ENCODE peak calls at places on chromosomes 2 and 18, in six cellular contexts. G, F, T, P, L and V are unnamed samples.

GRCh38 chr2:23404426-23404825 is 19.4 kb downstream of the KLHL29 start:
- DNase-seq in L (no peak), G (peak; percentile 29), P (no peak), T (peak; percentile 49), F (peak; percentile 77), V (peak; percentile 92)

GRCh38 chr2:88190808-88191721 is 20.9 kb downstream of the THNSL2 start:
- DNase-seq in L (no peak), F (peak; percentile 44), P (no peak), T (peak; percentile 82), G (no peak), V (peak; percentile 49)

GRCh38 chr2:158079672-158080071 is 22.0 kb upstream of the UPP2 start:
- DNase-seq in P (no peak), F (peak; percentile 49), L (no peak), G (no peak), T (no peak), V (no peak)

GRCh38 chr18:55449412-55450140 is 138.4 kb downstream of the TCF4 start:
- DNase-seq in T (no peak), F (no peak), G (no peak), P (no peak), L (no peak), V (no peak)

GRCh38 chr18:29651121-29651675 is 1391.3 kb downstream of the DSC3 start:
- DNase-seq in F (peak; percentile 33), L (no peak), G (no peak), P (no peak), T (no peak), V (no peak)

GRCh38 chr2:232537079-232537478 is 2.4 kb upstream of the CHRNG start:
- DNase-seq in F (no peak), T (peak; percentile 83), G (no peak), P (no peak), L (no peak), V (no peak)

GRCh38 chr18:63452273-63452672 is 24.5 kb upstream of the SERPINB5 start:
- DNase-seq in L (no peak), T (no peak), F (no peak), P (no peak), G (no peak), V (no peak)

GRCh38 chr2:23221901-23222300 is 163.1 kb upstream of the KLHL29 start:
- DNase-seq in F (no peak), G (peak; percentile 29), P (no peak), L (no peak), T (no peak), V (no peak)

GRCh38 chr18:9057646-9058045 is 44.9 kb upstream of the NDUFV2 start:
- DNase-seq in F (no peak), G (no peak), T (no peak), L (no peak), P (no peak), V (no peak)

GRCh38 chr2:98936133-98936916 is at the start of gene CRACDL:
- DNase-seq in T (no peak), L (no peak), F (no peak), G (no peak), P (no peak), V (peak; percentile 23)

GRCh38 chr2:8577573-8577972 is 104.3 kb upstream of the ID2 start:
- DNase-seq in G (peak; percentile 59), F (no peak), L (no peak), T (peak; percentile 22), P (peak; percentile 23), V (no peak)

GRCh38 chr2:96326564-96326963 is 1.4 kb downstream of the ITPRIPL1 start:
- DNase-seq in L (no peak), P (no peak), F (no peak), T (no peak), G (no peak), V (no peak)

GRCh38 chr2:19021721-19022120 is 336.7 kb downstream of the OSR1 start:
- DNase-seq in G (no peak), P (no peak), F (peak; percentile 98), L (no peak), T (no peak), V (peak; percentile 6)

GRCh38 chr2:44237221-44237620 is 38.1 kb upstream of the SLC3A1 start:
- DNase-seq in L (peak; percentile 16), F (no peak), T (no peak), G (no peak), P (no peak), V (no peak)

GRCh38 chr2:218886461-218886947 is 5.9 kb downstream of the WNT10A start:
- DNase-seq in F (no peak), G (no peak), T (no peak), P (no peak), L (no peak), V (no peak)

GRCh38 chr2:111930875-111931274 is 32.5 kb downstream of the MERTK start:
- DNase-seq in P (no peak), T (no peak), L (no peak), G (no peak), F (peak; percentile 87), V (peak; percentile 46)

GRCh38 chr18:3218817-3219216 is 951 bp downstream of the MYOM1 start:
- DNase-seq in L (no peak), T (no peak), P (no peak), F (no peak), G (no peak), V (no peak)

GRCh38 chr2:33535409-33535808 is 59.0 kb downstream of the RASGRP3 start:
- DNase-seq in G (no peak), L (no peak), P (no peak), F (no peak), T (no peak), V (no peak)

GRCh38 chr2:44549099-44549471 is 187.3 kb downstream of the CAMKMT start:
- DNase-seq in P (no peak), G (no peak), L (no peak), F (peak; percentile 90), T (no peak), V (peak; percentile 66)

GRCh38 chr2:238024986-238025385 is 35.8 kb upstream of the SCLY start:
- DNase-seq in T (no peak), G (no peak), F (peak; percentile 84), L (no peak), P (no peak), V (no peak)

GRCh38 chr2:15721411-15722094 is 129.9 kb downstream of the DDX1 start:
- DNase-seq in F (no peak), T (no peak), G (peak; percentile 11), L (no peak), P (no peak), V (no peak)

GRCh38 chr2:134482766-134483340 is 229.0 kb downstream of the MGAT5 start:
- DNase-seq in F (no peak), G (no peak), T (no peak), L (no peak), P (no peak), V (no peak)

GRCh38 chr2:71048096-71048495 is 20.4 kb upstream of the NAGK start:
- DNase-seq in F (no peak), P (no peak), L (no peak), T (no peak), G (no peak), V (no peak)

DNA sequence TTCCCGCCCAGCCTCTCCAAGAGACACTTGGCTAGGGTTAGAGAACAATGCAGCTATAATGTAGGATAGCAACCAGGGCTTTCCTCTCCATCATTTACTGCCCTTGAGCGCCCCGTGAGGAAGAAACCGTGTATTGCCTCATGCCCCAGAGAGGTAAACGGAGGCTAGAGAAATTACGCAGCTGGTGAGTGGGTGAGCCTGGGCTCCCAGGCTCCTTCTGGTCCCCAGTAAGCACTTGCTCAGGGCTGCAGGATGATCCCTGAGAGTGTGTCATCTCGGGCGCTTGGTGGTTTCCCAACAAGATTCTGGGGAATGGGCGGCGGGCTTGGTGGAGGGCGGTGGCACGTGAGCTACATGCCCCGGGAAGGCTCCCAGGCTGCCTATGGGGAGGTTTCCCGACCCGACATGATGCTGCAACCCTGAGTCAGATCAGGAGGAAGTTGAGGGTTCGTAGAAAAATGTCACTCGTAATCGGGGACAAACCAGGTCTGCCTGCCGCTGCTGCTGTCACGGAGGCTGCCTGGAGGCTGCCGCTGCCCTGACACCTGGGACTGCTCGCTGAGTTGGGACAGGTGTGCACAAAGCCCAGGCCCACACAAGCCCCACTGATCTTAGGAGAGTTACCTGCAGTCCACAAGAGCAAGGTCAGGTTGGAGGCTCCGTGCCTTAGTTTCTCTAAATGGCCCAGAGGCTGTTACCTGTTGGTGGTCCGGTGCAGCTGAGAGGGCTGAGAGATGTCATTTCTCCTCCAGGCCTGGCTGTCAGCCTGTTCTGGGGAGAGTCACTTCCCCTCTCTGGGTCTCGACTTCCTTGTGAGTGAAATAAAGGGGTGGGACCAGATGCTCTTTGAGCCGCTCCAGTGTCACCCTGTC is at the start of gene GPR55:
- DNase-seq in P (peak; percentile 24), G (peak; percentile 64), F (no peak), L (peak; percentile 24), T (peak; percentile 69), V (no peak)
- TF ChIP-seq CTCF in P (no peak), G (no peak), F (no peak), L (no peak), T (peak; percentile 76), V (peak; percentile 40)

GRCh38 chr2:226875438-226876225 is 39.8 kb downstream of the RHBDD1 start:
- DNase-seq in L (no peak), T (no peak), G (no peak), F (no peak), P (no peak), V (no peak)

GRCh38 chr2:226873826-226874225 is 38.0 kb downstream of the RHBDD1 start:
- DNase-seq in L (no peak), F (no peak), P (no peak), T (no peak), G (no peak), V (no peak)

GRCh38 chr2:226873051-226873620 is 37.3 kb downstream of the RHBDD1 start:
- DNase-seq in L (no peak), F (peak; percentile 52), T (no peak), G (no peak), P (no peak), V (no peak)

GRCh38 chr2:226877491-226877890 is 41.6 kb downstream of the RHBDD1 start:
- DNase-seq in L (no peak), F (no peak), G (no peak), P (no peak), T (no peak), V (no peak)

GRCh38 chr2:226874749-226875148 is 38.9 kb downstream of the RHBDD1 start:
- DNase-seq in L (no peak), G (no peak), T (no peak), F (no peak), P (no peak), V (no peak)
- TF ChIP-seq CTCF in L (no peak), G (no peak), T (no peak), F (no peak), P (no peak), V (no peak)

GRCh38 chr2:108383146-108383830 is 5.5 kb downstream of the SULT1C4 start:
- DNase-seq in F (no peak), T (no peak), L (no peak), G (no peak), P (no peak), V (no peak)
- TF ChIP-seq CTCF in F (peak; percentile 17), T (peak; percentile 36), L (no peak), G (no peak), P (no peak), V (no peak)

DNA sequence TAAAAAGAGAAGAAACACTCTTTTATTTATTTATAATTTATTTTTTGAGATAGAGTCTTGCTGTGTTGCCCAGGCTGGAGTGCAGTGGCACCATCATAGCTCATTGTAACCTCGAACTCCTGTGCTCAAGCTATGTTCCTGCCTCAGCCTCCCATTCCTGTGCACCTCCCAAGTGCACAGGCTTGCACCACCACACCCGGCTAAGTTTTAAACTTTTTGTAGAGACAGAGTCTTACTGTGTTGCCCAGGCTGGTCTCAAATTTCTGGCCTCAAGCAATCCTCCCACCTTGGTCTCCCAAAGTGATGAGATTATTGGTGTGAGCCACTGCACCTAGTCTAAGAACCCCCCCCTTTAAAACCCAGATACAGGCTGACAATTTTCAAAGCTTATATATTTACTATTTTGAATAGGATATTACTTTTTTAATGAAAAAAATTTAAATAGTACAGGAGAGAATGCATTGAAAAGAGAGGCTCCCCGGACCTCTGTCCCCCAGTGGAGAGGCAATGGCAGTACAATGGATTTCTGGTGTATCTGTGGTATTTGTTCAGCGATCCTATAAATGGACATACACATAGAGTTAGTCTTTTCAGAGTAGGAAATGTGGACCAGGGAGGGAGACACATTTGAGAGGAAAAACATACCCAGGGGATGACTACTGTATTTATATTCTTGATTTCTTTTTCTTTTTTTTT is 48.1 kb upstream of the CNOT11 start:
- DNase-seq in P (no peak), G (no peak), L (no peak), T (no peak), F (no peak), V (peak; percentile 26)
- TF ChIP-seq CTCF in P (no peak), G (no peak), L (no peak), T (peak; percentile 31), F (peak; percentile 26), V (peak; percentile 32)